ENCODE peak calls at places on chromosomes 11 and 22, in seven cellular contexts. One of them, this sample, is unnamed.
A peak's percentile ranks its signal among the peaks of the same experiment; 100 is the strongest.

GRCh38 chr11:27153136-27153535 is 112.5 kb downstream of the BBOX1 start:
- DNase-seq in tibial nerve: no peak
- DNase-seq in upper lobe of right lung: no peak
- DNase-seq in IMR-90: no peak
- DNase-seq in NCI-H1092 treated with DMSO at 0.1 percent for 48 hours: no peak
- DNase-seq in stimulated activated CD4-positive, alpha-beta T cell treated with anti-CD3 and anti-CD28 coated beads, Interleukin-12 subunit alpha, Interleukin-12 subunit beta, amount 100 ng/mL, for 4 hours: no peak
- DNase-seq in astrocyte of the hippocampus: no peak
- DNase-seq in this sample: no peak

GRCh38 chr11:109039611-109040010 is 374.7 kb downstream of the DDX10 start:
- DNase-seq in tibial nerve: no peak
- DNase-seq in upper lobe of right lung: no peak
- DNase-seq in IMR-90: no peak
- DNase-seq in NCI-H1092 treated with DMSO at 0.1 percent for 48 hours: no peak
- DNase-seq in stimulated activated CD4-positive, alpha-beta T cell treated with anti-CD3 and anti-CD28 coated beads, Interleukin-12 subunit alpha, Interleukin-12 subunit beta, amount 100 ng/mL, for 4 hours: no peak
- DNase-seq in astrocyte of the hippocampus: peak; percentile 28
- DNase-seq in this sample: no peak

GRCh38 chr11:118258410-118258809 is 5.7 kb downstream of the MPZL2 start:
- DNase-seq in tibial nerve: no peak
- DNase-seq in upper lobe of right lung: no peak
- DNase-seq in IMR-90: no peak
- DNase-seq in NCI-H1092 treated with DMSO at 0.1 percent for 48 hours: no peak
- DNase-seq in stimulated activated CD4-positive, alpha-beta T cell treated with anti-CD3 and anti-CD28 coated beads, Interleukin-12 subunit alpha, Interleukin-12 subunit beta, amount 100 ng/mL, for 4 hours: no peak
- DNase-seq in astrocyte of the hippocampus: no peak
- DNase-seq in this sample: no peak

GRCh38 chr11:131980878-131981668 is 610.7 kb downstream of the NTM start:
- DNase-seq in tibial nerve: no peak
- DNase-seq in upper lobe of right lung: no peak
- DNase-seq in IMR-90: no peak
- DNase-seq in NCI-H1092 treated with DMSO at 0.1 percent for 48 hours: no peak
- DNase-seq in stimulated activated CD4-positive, alpha-beta T cell treated with anti-CD3 and anti-CD28 coated beads, Interleukin-12 subunit alpha, Interleukin-12 subunit beta, amount 100 ng/mL, for 4 hours: no peak
- DNase-seq in astrocyte of the hippocampus: peak; percentile 35
- DNase-seq in this sample: no peak

GRCh38 chr11:69797156-69797555 is 22.0 kb upstream of the FGF4 start:
- DNase-seq in tibial nerve: no peak
- DNase-seq in upper lobe of right lung: no peak
- DNase-seq in IMR-90: no peak
- DNase-seq in NCI-H1092 treated with DMSO at 0.1 percent for 48 hours: no peak
- DNase-seq in stimulated activated CD4-positive, alpha-beta T cell treated with anti-CD3 and anti-CD28 coated beads, Interleukin-12 subunit alpha, Interleukin-12 subunit beta, amount 100 ng/mL, for 4 hours: no peak
- DNase-seq in astrocyte of the hippocampus: no peak
- DNase-seq in this sample: no peak

GRCh38 chr11:45982656-45983470 is 60.4 kb downstream of the LARGE2 start:
- DNase-seq in tibial nerve: no peak
- DNase-seq in upper lobe of right lung: no peak
- DNase-seq in IMR-90: peak; percentile 88
- DNase-seq in NCI-H1092 treated with DMSO at 0.1 percent for 48 hours: no peak
- DNase-seq in stimulated activated CD4-positive, alpha-beta T cell treated with anti-CD3 and anti-CD28 coated beads, Interleukin-12 subunit alpha, Interleukin-12 subunit beta, amount 100 ng/mL, for 4 hours: peak; percentile 37
- DNase-seq in astrocyte of the hippocampus: peak; percentile 95
- DNase-seq in this sample: peak; percentile 79

GRCh38 chr11:64074239-64074638 is 38.5 kb downstream of the FLRT1 start:
- DNase-seq in tibial nerve: no peak
- DNase-seq in upper lobe of right lung: peak; percentile 86
- DNase-seq in IMR-90: no peak
- DNase-seq in NCI-H1092 treated with DMSO at 0.1 percent for 48 hours: no peak
- DNase-seq in stimulated activated CD4-positive, alpha-beta T cell treated with anti-CD3 and anti-CD28 coated beads, Interleukin-12 subunit alpha, Interleukin-12 subunit beta, amount 100 ng/mL, for 4 hours: no peak
- DNase-seq in astrocyte of the hippocampus: no peak
- DNase-seq in this sample: no peak

GRCh38 chr11:63769044-63769718 is 606 bp upstream of the ZFTA start:
- DNase-seq in tibial nerve: no peak
- DNase-seq in upper lobe of right lung: peak; percentile 70
- DNase-seq in IMR-90: no peak
- DNase-seq in NCI-H1092 treated with DMSO at 0.1 percent for 48 hours: no peak
- DNase-seq in stimulated activated CD4-positive, alpha-beta T cell treated with anti-CD3 and anti-CD28 coated beads, Interleukin-12 subunit alpha, Interleukin-12 subunit beta, amount 100 ng/mL, for 4 hours: peak; percentile 39
- DNase-seq in astrocyte of the hippocampus: peak; percentile 74
- DNase-seq in this sample: no peak

GRCh38 chr22:48068323-48068722 is 1305.9 kb downstream of the TBC1D22A start:
- DNase-seq in tibial nerve: no peak
- DNase-seq in upper lobe of right lung: no peak
- DNase-seq in IMR-90: no peak
- DNase-seq in NCI-H1092 treated with DMSO at 0.1 percent for 48 hours: no peak
- DNase-seq in stimulated activated CD4-positive, alpha-beta T cell treated with anti-CD3 and anti-CD28 coated beads, Interleukin-12 subunit alpha, Interleukin-12 subunit beta, amount 100 ng/mL, for 4 hours: no peak
- DNase-seq in astrocyte of the hippocampus: no peak
- DNase-seq in this sample: no peak

GRCh38 chr22:45859231-45860161 is 117.5 kb downstream of the WNT7B start:
- DNase-seq in tibial nerve: no peak
- DNase-seq in upper lobe of right lung: no peak
- DNase-seq in IMR-90: peak; percentile 21
- DNase-seq in NCI-H1092 treated with DMSO at 0.1 percent for 48 hours: no peak
- DNase-seq in stimulated activated CD4-positive, alpha-beta T cell treated with anti-CD3 and anti-CD28 coated beads, Interleukin-12 subunit alpha, Interleukin-12 subunit beta, amount 100 ng/mL, for 4 hours: no peak
- DNase-seq in astrocyte of the hippocampus: peak; percentile 45
- DNase-seq in this sample: no peak

GRCh38 chr11:128621491-128622136 is 34.3 kb upstream of the ETS1 start:
- DNase-seq in tibial nerve: no peak
- DNase-seq in upper lobe of right lung: no peak
- DNase-seq in IMR-90: peak; percentile 98
- DNase-seq in NCI-H1092 treated with DMSO at 0.1 percent for 48 hours: no peak
- DNase-seq in stimulated activated CD4-positive, alpha-beta T cell treated with anti-CD3 and anti-CD28 coated beads, Interleukin-12 subunit alpha, Interleukin-12 subunit beta, amount 100 ng/mL, for 4 hours: no peak
- DNase-seq in astrocyte of the hippocampus: peak; percentile 30
- DNase-seq in this sample: no peak

GRCh38 chr22:28029201-28029948 is 110.3 kb upstream of the PITPNB start:
- DNase-seq in tibial nerve: no peak
- DNase-seq in upper lobe of right lung: peak; percentile 35
- DNase-seq in IMR-90: peak; percentile 49
- DNase-seq in NCI-H1092 treated with DMSO at 0.1 percent for 48 hours: peak; percentile 95
- DNase-seq in stimulated activated CD4-positive, alpha-beta T cell treated with anti-CD3 and anti-CD28 coated beads, Interleukin-12 subunit alpha, Interleukin-12 subunit beta, amount 100 ng/mL, for 4 hours: no peak
- DNase-seq in astrocyte of the hippocampus: peak; percentile 89
- DNase-seq in this sample: peak; percentile 82

GRCh38 chr11:14727215-14727614 is 83.6 kb downstream of the PDE3B start:
- DNase-seq in tibial nerve: no peak
- DNase-seq in upper lobe of right lung: no peak
- DNase-seq in IMR-90: no peak
- DNase-seq in NCI-H1092 treated with DMSO at 0.1 percent for 48 hours: no peak
- DNase-seq in stimulated activated CD4-positive, alpha-beta T cell treated with anti-CD3 and anti-CD28 coated beads, Interleukin-12 subunit alpha, Interleukin-12 subunit beta, amount 100 ng/mL, for 4 hours: no peak
- DNase-seq in astrocyte of the hippocampus: no peak
- DNase-seq in this sample: no peak

GRCh38 chr11:12139144-12139881 is 28.9 kb downstream of the MICAL2 start:
- DNase-seq in tibial nerve: no peak
- DNase-seq in upper lobe of right lung: peak; percentile 67
- DNase-seq in IMR-90: peak; percentile 94
- DNase-seq in NCI-H1092 treated with DMSO at 0.1 percent for 48 hours: no peak
- DNase-seq in stimulated activated CD4-positive, alpha-beta T cell treated with anti-CD3 and anti-CD28 coated beads, Interleukin-12 subunit alpha, Interleukin-12 subunit beta, amount 100 ng/mL, for 4 hours: no peak
- DNase-seq in astrocyte of the hippocampus: peak; percentile 85
- DNase-seq in this sample: no peak

GRCh38 chr11:66855574-66856495 is 1.0 kb upstream of the LRFN4 start:
- DNase-seq in tibial nerve: peak; percentile 90
- DNase-seq in upper lobe of right lung: peak; percentile 98
- DNase-seq in IMR-90: peak; percentile 84
- DNase-seq in NCI-H1092 treated with DMSO at 0.1 percent for 48 hours: peak; percentile 91
- DNase-seq in stimulated activated CD4-positive, alpha-beta T cell treated with anti-CD3 and anti-CD28 coated beads, Interleukin-12 subunit alpha, Interleukin-12 subunit beta, amount 100 ng/mL, for 4 hours: peak; percentile 81
- DNase-seq in astrocyte of the hippocampus: peak; percentile 97
- DNase-seq in this sample: peak; percentile 96

GRCh38 chr22:44543781-44544181 is 45.7 kb upstream of the RTL6 start:
- DNase-seq in tibial nerve: no peak
- DNase-seq in upper lobe of right lung: peak; percentile 46
- DNase-seq in IMR-90: no peak
- DNase-seq in NCI-H1092 treated with DMSO at 0.1 percent for 48 hours: no peak
- DNase-seq in stimulated activated CD4-positive, alpha-beta T cell treated with anti-CD3 and anti-CD28 coated beads, Interleukin-12 subunit alpha, Interleukin-12 subunit beta, amount 100 ng/mL, for 4 hours: no peak
- DNase-seq in astrocyte of the hippocampus: no peak
- DNase-seq in this sample: peak; percentile 49

GRCh38 chr22:39434243-39434653 is 22.6 kb upstream of the MGAT3 start:
- DNase-seq in tibial nerve: no peak
- DNase-seq in upper lobe of right lung: no peak
- DNase-seq in IMR-90: no peak
- DNase-seq in NCI-H1092 treated with DMSO at 0.1 percent for 48 hours: no peak
- DNase-seq in stimulated activated CD4-positive, alpha-beta T cell treated with anti-CD3 and anti-CD28 coated beads, Interleukin-12 subunit alpha, Interleukin-12 subunit beta, amount 100 ng/mL, for 4 hours: no peak
- DNase-seq in astrocyte of the hippocampus: peak; percentile 17
- DNase-seq in this sample: no peak

GRCh38 chr11:93591247-93591898 is 48.2 kb upstream of the SMCO4 start:
- DNase-seq in tibial nerve: no peak
- DNase-seq in upper lobe of right lung: no peak
- DNase-seq in IMR-90: peak; percentile 46
- DNase-seq in NCI-H1092 treated with DMSO at 0.1 percent for 48 hours: no peak
- DNase-seq in stimulated activated CD4-positive, alpha-beta T cell treated with anti-CD3 and anti-CD28 coated beads, Interleukin-12 subunit alpha, Interleukin-12 subunit beta, amount 100 ng/mL, for 4 hours: no peak
- DNase-seq in astrocyte of the hippocampus: peak; percentile 55
- DNase-seq in this sample: no peak

GRCh38 chr11:111446404-111447152 is 65.6 kb downstream of the BTG4 start:
- DNase-seq in tibial nerve: peak; percentile 59
- DNase-seq in upper lobe of right lung: peak; percentile 80
- DNase-seq in IMR-90: peak; percentile 94
- DNase-seq in NCI-H1092 treated with DMSO at 0.1 percent for 48 hours: peak; percentile 97
- DNase-seq in stimulated activated CD4-positive, alpha-beta T cell treated with anti-CD3 and anti-CD28 coated beads, Interleukin-12 subunit alpha, Interleukin-12 subunit beta, amount 100 ng/mL, for 4 hours: peak; percentile 50
- DNase-seq in astrocyte of the hippocampus: peak; percentile 91
- DNase-seq in this sample: peak; percentile 87

This sample was measured in cardiac septum.